ENCODE peak calls at places on chromosomes 3 and 15, in four cellular contexts. One of them, this sample, is unnamed.
A peak's percentile ranks its signal among the peaks of the same experiment; 100 is the strongest.

GRCh38 chr3:51333021-51333420 is 52.1 kb upstream of the MANF start:
- DNase-seq in H1: no peak
- DNase-seq in HepG2: no peak
- DNase-seq in GM12878: no peak
- DNase-seq in this sample: no peak

GRCh38 chr3:16828815-16829214 is 55.9 kb upstream of the PLCL2 start:
- DNase-seq in H1: peak; percentile 33
- DNase-seq in HepG2: no peak
- DNase-seq in GM12878: no peak
- DNase-seq in this sample: peak; percentile 46

GRCh38 chr3:173098959-173099358 is 42.1 kb downstream of the SPATA16 start:
- DNase-seq in H1: no peak
- DNase-seq in HepG2: no peak
- DNase-seq in GM12878: no peak
- DNase-seq in this sample: no peak

GRCh38 chr3:127373701-127374625 is 86.1 kb upstream of the PRR20G start:
- DNase-seq in H1: no peak
- DNase-seq in HepG2: no peak
- DNase-seq in GM12878: no peak
- DNase-seq in this sample: no peak

GRCh38 chr3:123028233-123028828 is 768 bp upstream of the SEMA5B start:
- DNase-seq in H1: no peak
- DNase-seq in HepG2: peak; percentile 13
- DNase-seq in GM12878: no peak
- DNase-seq in this sample: peak; percentile 58

GRCh38 chr3:129599607-129600006 is 6.9 kb downstream of the PLXND1 start:
- DNase-seq in H1: peak; percentile 63
- DNase-seq in HepG2: no peak
- DNase-seq in GM12878: no peak
- DNase-seq in this sample: peak; percentile 82

GRCh38 chr15:50977157-50977556 is 68.7 kb downstream of the AP4E1 start:
- DNase-seq in H1: no peak
- DNase-seq in HepG2: no peak
- DNase-seq in GM12878: no peak
- DNase-seq in this sample: no peak

GRCh38 chr15:95559875-95560394 is 770.6 kb upstream of the NR2F2 start:
- DNase-seq in H1: no peak
- DNase-seq in HepG2: no peak
- DNase-seq in GM12878: no peak
- DNase-seq in this sample: no peak

GRCh38 chr15:60469893-60470641 is 8.9 kb downstream of the ICE2 start:
- DNase-seq in H1: no peak
- DNase-seq in HepG2: peak; percentile 21
- DNase-seq in GM12878: no peak
- DNase-seq in this sample: no peak

GRCh38 chr15:92599394-92599970 is 56.1 kb downstream of the FAM174B start:
- DNase-seq in H1: no peak
- DNase-seq in HepG2: no peak
- DNase-seq in GM12878: no peak
- DNase-seq in this sample: no peak

GRCh38 chr3:47856669-47857068 is 53.7 kb downstream of the DHX30 start:
- DNase-seq in H1: no peak
- DNase-seq in HepG2: no peak
- DNase-seq in GM12878: no peak
- DNase-seq in this sample: no peak

GRCh38 chr3:73214846-73215245 is 153.4 kb downstream of the EBLN2 start:
- DNase-seq in H1: no peak
- DNase-seq in HepG2: no peak
- DNase-seq in GM12878: no peak
- DNase-seq in this sample: no peak

GRCh38 chr3:52798978-52799476 is 4.4 kb downstream of the ITIH3 start:
- DNase-seq in H1: peak; percentile 44
- DNase-seq in HepG2: peak; percentile 41
- DNase-seq in GM12878: no peak
- DNase-seq in this sample: peak; percentile 38

GRCh38 chr15:31346367-31347066 is 19.9 kb downstream of the KLF13 start:
- DNase-seq in H1: no peak
- DNase-seq in HepG2: no peak
- DNase-seq in GM12878: no peak
- DNase-seq in this sample: no peak

GRCh38 chr3:186425788-186426730 is 64.0 kb upstream of the DGKG start:
- DNase-seq in H1: no peak
- DNase-seq in HepG2: no peak
- DNase-seq in GM12878: no peak
- DNase-seq in this sample: peak; percentile 30

GRCh38 chr3:106769045-106769444 is 608.2 kb upstream of the CCDC54 start:
- DNase-seq in H1: no peak
- DNase-seq in HepG2: no peak
- DNase-seq in GM12878: no peak
- DNase-seq in this sample: no peak

GRCh38 chr15:40266828-40267304 is 16.0 kb downstream of the ANKRD63 start:
- DNase-seq in H1: no peak
- DNase-seq in HepG2: peak; percentile 21
- DNase-seq in GM12878: no peak
- DNase-seq in this sample: no peak

GRCh38 chr3:171829841-171830559 is 13.1 kb upstream of the TMEM212 start:
- DNase-seq in H1: no peak
- DNase-seq in HepG2: peak; percentile 81
- DNase-seq in GM12878: no peak
- DNase-seq in this sample: peak; percentile 63

GRCh38 chr15:33699691-33700447 is 268.4 kb upstream of the CHRM5 start:
- DNase-seq in H1: no peak
- DNase-seq in HepG2: peak; percentile 9
- DNase-seq in GM12878: no peak
- DNase-seq in this sample: no peak

GRCh38 chr3:173725507-173725906 is 328.0 kb downstream of the NLGN1 start:
- DNase-seq in H1: no peak
- DNase-seq in HepG2: no peak
- DNase-seq in GM12878: no peak
- DNase-seq in this sample: no peak

DNA sequence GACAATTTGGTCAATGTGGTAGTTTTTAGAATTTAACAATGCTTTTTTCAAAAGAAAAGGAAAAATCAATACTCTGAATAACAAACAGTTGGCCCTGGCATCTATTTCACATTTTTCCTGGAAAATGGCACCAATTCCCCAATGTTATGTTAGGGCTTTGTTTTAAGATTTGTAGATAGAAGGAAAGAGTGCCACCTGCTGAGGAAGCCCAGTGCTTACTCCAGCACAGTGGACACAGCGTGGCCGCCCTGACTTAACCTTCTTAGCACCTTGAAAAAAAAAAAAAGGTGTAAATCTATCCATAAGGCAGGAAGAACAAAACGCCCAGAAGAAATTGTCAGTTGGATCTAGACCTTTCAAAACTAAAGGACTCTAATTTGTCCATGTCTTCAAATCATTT is 110.7 kb upstream of the CNTN4 start:
- DNase-seq in H1: no peak
- DNase-seq in HepG2: no peak
- DNase-seq in GM12878: no peak
- DNase-seq in this sample: peak; percentile 8
- H3K4me1 ChIP-seq in H1: no peaks in the 10 kb centered on the region
- H3K4me1 ChIP-seq in HepG2: no peaks in the 10 kb centered on the region
- H3K4me1 ChIP-seq in GM12878: no peaks in the 10 kb centered on the region
- H3K4me1 ChIP-seq in this sample: no peaks in the 10 kb centered on the region

DNA sequence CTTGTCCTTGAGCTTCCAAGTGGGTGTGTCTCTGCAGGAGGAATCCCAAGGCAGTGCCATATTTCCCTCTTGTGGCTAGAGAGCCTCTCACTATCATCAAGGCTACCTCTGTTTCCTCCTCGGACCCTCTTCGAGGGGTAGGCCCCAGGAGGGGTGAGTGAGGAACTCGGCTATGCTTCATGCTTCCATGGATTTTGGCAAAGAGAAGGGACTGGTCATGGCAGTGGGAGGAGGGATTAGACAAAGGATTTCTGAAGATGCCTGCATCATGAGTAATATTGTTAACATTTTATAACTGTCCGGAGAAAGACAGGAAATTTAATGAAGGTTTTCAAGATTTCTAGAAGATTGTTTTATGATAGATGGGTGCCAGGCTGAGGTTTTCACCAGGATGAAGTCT is 241.5 kb downstream of the CLSTN2 start:
- DNase-seq in H1: no peak
- DNase-seq in HepG2: no peak
- DNase-seq in GM12878: no peak
- DNase-seq in this sample: no peak
- TF ChIP-seq ZNF274 in H1: no peak
- TF ChIP-seq ZNF274 in HepG2: no peak
- TF ChIP-seq ZNF274 in GM12878: no peak
- TF ChIP-seq ZNF274 in this sample: no peak

GRCh38 chr3:38479431-38480092 is 16.6 kb upstream of the EXOG start:
- DNase-seq in H1: peak; percentile 25
- DNase-seq in HepG2: peak; percentile 47
- DNase-seq in GM12878: no peak
- DNase-seq in this sample: no peak
- TF ChIP-seq SUZ12 in H1: no peak
- TF ChIP-seq SUZ12 in HepG2: no peak
- TF ChIP-seq SUZ12 in GM12878: no peak
- TF ChIP-seq SUZ12 in this sample: no peak

DNA sequence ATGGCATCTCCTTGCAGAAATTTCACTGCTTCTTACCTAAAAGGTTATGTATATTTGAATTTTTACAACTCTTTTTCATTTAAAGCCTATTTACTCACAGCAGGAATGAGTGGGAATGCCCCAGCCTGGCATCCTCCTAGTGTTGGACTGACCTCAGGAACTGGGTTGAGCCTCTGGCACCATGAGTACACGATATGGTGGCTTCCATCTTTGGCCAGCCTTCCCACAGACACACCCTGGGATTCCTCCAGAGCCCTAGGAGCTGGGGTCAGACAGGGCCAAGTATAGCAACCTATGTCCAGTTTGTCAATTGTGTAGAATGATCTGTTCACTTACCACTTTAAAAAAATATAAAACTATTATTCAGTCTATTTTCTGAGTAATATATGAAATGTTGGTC is 57.2 kb upstream of the HEG1 start:
- DNase-seq in H1: no peak
- DNase-seq in HepG2: no peak
- DNase-seq in GM12878: no peak
- DNase-seq in this sample: no peak
- H3K4me1 ChIP-seq in H1: peaks cover 8% of the 10 kb centered on the region
- H3K4me1 ChIP-seq in HepG2: peaks cover 18% of the 10 kb centered on the region
- H3K4me1 ChIP-seq in GM12878: peaks cover 68% of the 10 kb centered on the region
- H3K4me1 ChIP-seq in this sample: peaks cover 13% of the 10 kb centered on the region

GRCh38 chr15:29473621-29474105 is 204.0 kb upstream of the NSMCE3 start:
- DNase-seq in H1: no peak
- DNase-seq in HepG2: no peak
- DNase-seq in GM12878: no peak
- DNase-seq in this sample: no peak
- TF ChIP-seq ZNF274 in H1: no peak
- TF ChIP-seq ZNF274 in HepG2: no peak
- TF ChIP-seq ZNF274 in GM12878: no peak
- TF ChIP-seq ZNF274 in this sample: no peak

This sample was measured in NT2/D1.